ENCODE peak calls at places on chromosomes 6 and 20, in four cellular contexts. H, X, W and E are unnamed samples.

GRCh38 chr6:74631558-74631957 is 574.3 kb downstream of the COL12A1 start:
- DNase-seq in W (no peak), H (no peak), X (no peak), E (no peak)

GRCh38 chr6:56947931-56948330 is 7.0 kb upstream of the BEND6 start:
- DNase-seq in W (no peak), H (no peak), X (no peak), E (no peak)

GRCh38 chr6:137217801-137218472 is 1.2 kb downstream of the IFNGR1 start:
- DNase-seq in X (no peak), H (peak), W (peak), E (no peak)

GRCh38 chr6:33711140-33712129 is at the start of gene UQCC2:
- DNase-seq in W (peak), H (peak), X (peak), E (peak)

GRCh38 chr6:43744490-43744889 is 25.5 kb upstream of the VEGFA start:
- DNase-seq in W (peak), H (no peak), X (no peak), E (no peak)

GRCh38 chr20:46512943-46513844 is at the start of gene ZNF334:
- DNase-seq in X (no peak), H (no peak), W (peak), E (peak)

GRCh38 chr20:50575869-50576720 is 65.9 kb downstream of the PTPN1 start:
- DNase-seq in H (peak), X (no peak), W (peak), E (no peak)

GRCh38 chr6:90483116-90483839 is 103.6 kb downstream of the MAP3K7 start:
- DNase-seq in W (no peak), X (no peak), H (no peak), E (no peak)

GRCh38 chr6:68718379-68719073 is 83.4 kb downstream of the ADGRB3 start:
- DNase-seq in X (no peak), W (peak), H (no peak), E (no peak)

GRCh38 chr6:11426571-11426970 is 111.0 kb upstream of the TMEM170B start:
- DNase-seq in W (no peak), H (no peak), X (no peak), E (no peak)

GRCh38 chr6:156807795-156808194 is 30.6 kb downstream of the ARID1B start:
- DNase-seq in X (no peak), W (no peak), H (peak), E (no peak)

GRCh38 chr6:150033197-150033771 is 8.0 kb upstream of the RAET1L start:
- DNase-seq in H (no peak), W (no peak), X (no peak), E (no peak)

GRCh38 chr20:63855363-63856110 is 5.8 kb upstream of the ABHD16B start:
- DNase-seq in X (no peak), H (no peak), W (no peak), E (no peak)

GRCh38 chr20:63856111-63856511 is 5.2 kb upstream of the ABHD16B start:
- DNase-seq in X (no peak), H (no peak), W (no peak), E (no peak)

GRCh38 chr20:63859166-63859699 is 2.1 kb upstream of the ABHD16B start:
- DNase-seq in H (no peak), W (no peak), X (no peak), E (no peak)

GRCh38 chr20:63858393-63859165 is 2.7 kb upstream of the ABHD16B start:
- DNase-seq in H (no peak), W (peak), X (no peak), E (no peak)

DNA sequence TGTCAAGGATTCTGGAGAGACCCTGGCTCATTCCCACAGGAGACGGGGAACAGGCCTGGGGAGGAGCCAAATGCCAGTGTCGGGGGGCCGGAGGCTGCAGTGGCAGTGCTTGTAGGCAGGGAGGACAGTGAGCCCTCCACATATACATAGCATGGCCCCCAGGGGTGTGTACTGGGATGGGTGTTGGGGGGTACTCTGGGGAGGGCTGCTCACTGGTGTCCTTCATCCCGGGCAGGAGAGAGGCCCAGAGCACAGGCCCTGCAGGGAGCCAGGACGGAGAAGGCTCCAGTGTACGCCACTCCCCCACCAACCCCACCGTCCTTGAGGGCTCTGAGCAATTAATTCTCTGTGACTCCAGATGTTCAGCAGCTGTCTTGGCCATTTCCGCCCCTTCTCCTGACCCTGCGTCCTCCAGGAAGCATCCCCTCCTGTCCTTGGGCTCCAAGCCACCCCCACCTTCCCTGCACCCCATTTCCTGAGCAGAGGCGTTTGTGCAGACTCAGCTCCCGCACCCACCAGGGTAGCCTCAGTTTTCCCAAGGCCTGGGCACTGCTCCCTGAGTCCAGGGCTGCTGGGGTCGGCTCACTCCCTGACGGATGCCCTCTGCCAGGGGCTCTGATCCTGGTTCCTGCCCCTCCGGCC is 3.4 kb upstream of the ABHD16B start:
- DNase-seq in H (no peak), W (no peak), X (no peak), E (no peak)
- TF ChIP-seq SPI1 in H (no peak), W (no peak), X (no peak), E (no peak)

GRCh38 chr20:51634257-51634656 is 91.7 kb upstream of the NFATC2 start:
- DNase-seq in X (no peak), W (no peak), H (no peak), E (no peak)

GRCh38 chr20:51633430-51633829 is 90.9 kb upstream of the NFATC2 start:
- DNase-seq in H (no peak), W (no peak), X (no peak), E (no peak)

GRCh38 chr20:51636123-51636522 is 93.6 kb upstream of the NFATC2 start:
- DNase-seq in X (no peak), W (no peak), H (no peak), E (no peak)

GRCh38 chr20:51635680-51636079 is 93.2 kb upstream of the NFATC2 start:
- DNase-seq in W (no peak), H (no peak), X (no peak), E (no peak)

DNA sequence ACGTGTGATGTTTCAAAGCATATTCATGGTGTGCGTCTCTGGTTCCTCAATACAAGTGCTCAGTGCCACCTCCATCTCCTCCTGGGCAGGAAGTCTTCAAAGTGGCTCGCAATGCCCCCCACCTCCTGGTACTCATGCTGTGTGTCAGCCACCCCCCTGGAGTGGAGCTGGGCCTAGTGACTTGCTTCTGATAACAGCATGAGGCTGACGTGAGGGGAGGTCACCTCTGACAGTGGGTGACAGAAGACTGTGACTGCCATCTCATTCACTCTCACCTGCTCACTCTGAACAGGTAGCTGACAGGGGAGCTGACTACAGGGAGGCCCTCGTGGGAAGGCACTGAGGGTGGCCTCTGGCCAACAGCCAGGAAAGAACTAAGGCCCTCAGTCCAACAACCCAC is 92.4 kb upstream of the NFATC2 start:
- DNase-seq in X (no peak), H (no peak), W (no peak), E (no peak)
- TF ChIP-seq SPI1 in X (no peak), H (no peak), W (no peak), E (no peak)

GRCh38 chr6:143784316-143784715 is 58.8 kb upstream of the LTV1 start:
- DNase-seq in W (no peak), X (no peak), H (no peak), E (no peak)
- TF ChIP-seq SPI1 in W (no peak), X (no peak), H (no peak), E (no peak)

GRCh38 chr20:60892095-60892813 is 359.8 kb upstream of the CDH4 start:
- DNase-seq in H (no peak), W (no peak), X (no peak), E (no peak)

GRCh38 chr20:60899320-60899719 is 352.7 kb upstream of the CDH4 start:
- DNase-seq in X (no peak), W (no peak), H (no peak), E (no peak)

GRCh38 chr20:60900581-60900980 is 351.5 kb upstream of the CDH4 start:
- DNase-seq in X (no peak), H (no peak), W (no peak), E (no peak)

GRCh38 chr20:60895363-60896079 is 356.5 kb upstream of the CDH4 start:
- DNase-seq in X (no peak), W (no peak), H (no peak), E (no peak)
- TF ChIP-seq SPI1 in X (no peak), W (no peak), H (no peak), E (no peak)

GRCh38 chr20:43583982-43584432 is 6.7 kb upstream of the IFT52 start:
- DNase-seq in X (no peak), W (peak), H (peak), E (no peak)
- TF ChIP-seq SPI1 in X (no peak), W (no peak), H (no peak), E (no peak)

GRCh38 chr6:14383393-14384174 is 266.0 kb downstream of the CD83 start:
- DNase-seq in X (no peak), W (no peak), H (peak), E (no peak)

GRCh38 chr6:14380421-14380820 is 262.8 kb downstream of the CD83 start:
- DNase-seq in W (no peak), H (no peak), X (no peak), E (no peak)

GRCh38 chr6:14381225-14381887 is 263.8 kb downstream of the CD83 start:
- DNase-seq in X (no peak), H (no peak), W (no peak), E (no peak)

GRCh38 chr6:14384175-14384949 is 266.8 kb downstream of the CD83 start:
- DNase-seq in H (no peak), X (no peak), W (no peak), E (no peak)

DNA sequence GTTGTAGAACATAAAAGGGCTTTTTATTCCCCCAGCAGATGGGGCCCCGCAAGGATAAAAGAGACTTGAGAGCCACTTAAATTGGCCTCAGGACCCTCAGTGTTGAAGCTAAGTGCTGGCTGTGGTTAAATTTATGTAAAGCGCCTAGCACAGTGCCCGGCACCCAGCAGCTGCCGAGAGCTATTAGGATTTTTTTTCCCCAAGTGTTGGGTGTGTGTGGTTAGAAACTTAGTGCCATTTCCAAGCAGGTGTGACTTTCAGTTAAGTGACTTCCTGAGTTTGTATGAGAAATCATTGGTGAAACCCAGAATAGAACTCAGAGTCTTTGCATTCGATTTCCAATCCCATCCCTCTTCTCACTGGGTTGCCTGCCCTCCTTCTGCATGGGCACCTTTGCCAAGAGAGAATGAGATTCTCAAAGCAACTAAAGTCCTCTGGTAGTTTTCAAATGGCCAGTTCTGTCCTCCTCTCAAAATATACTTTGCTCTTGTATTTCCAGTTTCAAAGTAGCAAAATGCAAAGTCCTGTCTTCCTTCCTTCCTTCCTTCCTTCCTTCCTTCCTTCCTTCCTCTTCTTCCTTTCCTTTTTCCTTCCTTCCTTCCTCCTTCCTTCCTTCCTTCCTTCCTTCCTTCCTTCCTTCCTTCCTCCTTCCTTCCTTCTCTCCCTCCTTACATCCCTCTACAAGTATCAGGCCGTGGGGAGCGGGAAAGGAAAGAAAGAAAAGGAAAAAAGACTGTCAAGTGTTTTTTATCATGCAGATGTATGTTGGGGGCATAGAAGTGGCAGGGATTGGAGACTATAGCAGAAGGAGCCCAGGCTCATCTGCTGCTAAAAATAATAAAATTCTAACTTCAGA is 265.0 kb downstream of the CD83 start:
- DNase-seq in H (no peak), W (no peak), X (no peak), E (no peak)
- TF ChIP-seq SPI1 in H (no peak), W (no peak), X (no peak), E (no peak)

DNA sequence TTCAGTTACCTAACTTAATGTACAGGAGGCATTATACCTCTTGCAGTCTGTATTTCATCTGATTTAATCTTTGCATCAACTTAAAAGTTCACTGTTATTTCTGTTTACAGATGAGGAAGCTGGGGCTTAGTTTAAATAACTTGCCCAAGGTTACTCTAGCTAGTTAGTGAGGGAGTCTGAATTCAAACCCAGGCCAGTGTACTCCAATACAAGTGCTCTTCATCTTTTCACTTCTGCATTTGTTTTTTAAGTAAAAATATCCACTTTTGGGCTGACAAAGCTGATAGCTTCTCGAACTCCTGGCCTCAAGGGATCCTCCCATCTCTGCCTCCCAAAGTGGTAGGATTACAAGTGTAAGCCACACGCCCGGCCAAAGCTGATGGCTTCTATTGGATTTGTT is 23.6 kb downstream of the RREB1 start:
- DNase-seq in X (no peak), W (peak), H (no peak), E (no peak)
- TF ChIP-seq SPI1 in X (peak), W (no peak), H (peak), E (peak)

DNA sequence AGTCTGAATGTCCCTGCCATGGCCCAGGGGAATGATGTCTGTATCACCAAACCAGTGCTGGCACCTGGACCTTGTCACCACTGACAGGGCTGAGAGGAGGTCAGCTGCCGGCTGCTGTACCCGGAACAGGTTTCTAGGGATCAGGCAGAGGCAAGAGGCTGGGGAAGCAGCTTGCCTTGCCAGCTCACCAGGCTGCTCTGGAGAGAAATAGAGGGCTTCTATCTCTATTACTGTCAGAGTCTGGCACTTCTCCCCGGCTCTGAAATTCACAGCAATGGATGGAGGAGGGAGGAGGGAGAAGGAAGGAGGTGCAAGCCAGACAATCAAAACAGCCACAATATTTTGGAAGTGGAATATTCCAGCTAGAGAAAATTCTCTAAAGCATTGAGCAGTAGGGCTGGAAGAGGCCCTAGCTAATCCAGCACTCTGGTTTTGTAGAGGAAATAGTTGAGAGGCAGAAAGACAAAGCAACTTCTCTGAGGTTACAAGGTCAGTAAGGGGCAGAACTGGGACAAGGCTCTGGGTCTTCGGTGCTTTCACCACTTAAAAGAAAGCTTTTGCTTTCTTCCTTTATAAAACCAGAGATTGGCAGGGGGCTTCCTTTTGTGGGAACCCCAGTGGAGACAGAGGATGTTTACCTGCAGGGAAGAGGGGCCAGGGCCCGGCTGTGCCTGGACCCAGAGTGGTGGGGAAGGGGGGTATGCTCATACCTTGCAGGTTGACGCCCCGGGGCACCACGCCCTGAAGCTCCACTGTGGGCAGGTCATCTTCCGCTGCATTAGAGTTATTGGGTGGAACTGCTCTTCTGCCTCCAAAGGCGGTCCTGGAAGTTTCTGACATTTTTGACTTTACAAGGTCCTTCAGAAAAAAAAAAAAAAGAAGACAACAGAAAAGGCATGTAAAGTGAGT is 2.4 kb downstream of the F13A1 start:
- DNase-seq in H (no peak), X (no peak), W (no peak), E (no peak)
- TF ChIP-seq SPI1 in H (no peak), X (no peak), W (no peak), E (no peak)

GRCh38 chr20:25308671-25309394 is 60.9 kb downstream of the PYGB start:
- DNase-seq in W (peak), X (no peak), H (no peak), E (no peak)

GRCh38 chr20:25310268-25310920 is 62.5 kb downstream of the PYGB start:
- DNase-seq in W (peak), H (peak), X (peak), E (peak)

GRCh38 chr20:25308083-25308491 is 60.2 kb downstream of the PYGB start:
- DNase-seq in X (no peak), W (no peak), H (no peak), E (no peak)

GRCh38 chr20:25310921-25311728 is 63.2 kb downstream of the PYGB start:
- DNase-seq in X (no peak), H (no peak), W (no peak), E (no peak)

GRCh38 chr20:25309395-25310267 is 61.7 kb downstream of the PYGB start:
- DNase-seq in X (no peak), W (peak), H (no peak), E (no peak)
- TF ChIP-seq SPI1 in X (no peak), W (no peak), H (no peak), E (no peak)

GRCh38 chr6:116036075-116036773 is 24.5 kb downstream of the FRK start:
- DNase-seq in H (no peak), X (no peak), W (peak), E (no peak)
- TF ChIP-seq SPI1 in H (no peak), X (no peak), W (no peak), E (no peak)